ENCODE peak calls at places on chromosomes 2 and 18, in six cellular contexts. One of them, this sample, is unnamed.

GRCh38 chr2:134926231-134926931 is 7.8 kb downstream of the CCNT2 start:
- DNase-seq in activated naive CD4-positive, alpha-beta T cell treated with anti-CD3 and anti-CD28 coated beads, Interleukin-2, amount 50 U/mL, for 16 hours: no peak
- DNase-seq in CD4-positive, alpha-beta T cell: no peak
- DNase-seq in stimulated activated CD8-positive, alpha-beta memory T cell treated with anti-CD3 and anti-CD28 coated beads, Interleukin-15, amount 100 ng/mL, for 24 hours: no peak
- DNase-seq in NCI-H1092 treated with DMSO at 0.1 percent for 48 hours: no peak
- DNase-seq in left colon: no peak
- DNase-seq in this sample: no peak

GRCh38 chr2:206477296-206477695 is 34.0 kb downstream of the ADAM23 start:
- DNase-seq in activated naive CD4-positive, alpha-beta T cell treated with anti-CD3 and anti-CD28 coated beads, Interleukin-2, amount 50 U/mL, for 16 hours: no peak
- DNase-seq in CD4-positive, alpha-beta T cell: no peak
- DNase-seq in stimulated activated CD8-positive, alpha-beta memory T cell treated with anti-CD3 and anti-CD28 coated beads, Interleukin-15, amount 100 ng/mL, for 24 hours: no peak
- DNase-seq in NCI-H1092 treated with DMSO at 0.1 percent for 48 hours: no peak
- DNase-seq in left colon: no peak
- DNase-seq in this sample: no peak

GRCh38 chr2:150619607-150620330 is 132.3 kb upstream of the RND3 start:
- DNase-seq in activated naive CD4-positive, alpha-beta T cell treated with anti-CD3 and anti-CD28 coated beads, Interleukin-2, amount 50 U/mL, for 16 hours: no peak
- DNase-seq in CD4-positive, alpha-beta T cell: no peak
- DNase-seq in stimulated activated CD8-positive, alpha-beta memory T cell treated with anti-CD3 and anti-CD28 coated beads, Interleukin-15, amount 100 ng/mL, for 24 hours: no peak
- DNase-seq in NCI-H1092 treated with DMSO at 0.1 percent for 48 hours: no peak
- DNase-seq in left colon: no peak
- DNase-seq in this sample: no peak

GRCh38 chr18:77223653-77224052 is 26.0 kb upstream of the GALR1 start:
- DNase-seq in activated naive CD4-positive, alpha-beta T cell treated with anti-CD3 and anti-CD28 coated beads, Interleukin-2, amount 50 U/mL, for 16 hours: no peak
- DNase-seq in CD4-positive, alpha-beta T cell: no peak
- DNase-seq in stimulated activated CD8-positive, alpha-beta memory T cell treated with anti-CD3 and anti-CD28 coated beads, Interleukin-15, amount 100 ng/mL, for 24 hours: no peak
- DNase-seq in NCI-H1092 treated with DMSO at 0.1 percent for 48 hours: no peak
- DNase-seq in left colon: no peak
- DNase-seq in this sample: no peak

GRCh38 chr2:120245520-120245835 is 7.2 kb upstream of the RALB start:
- DNase-seq in activated naive CD4-positive, alpha-beta T cell treated with anti-CD3 and anti-CD28 coated beads, Interleukin-2, amount 50 U/mL, for 16 hours: no peak
- DNase-seq in CD4-positive, alpha-beta T cell: no peak
- DNase-seq in stimulated activated CD8-positive, alpha-beta memory T cell treated with anti-CD3 and anti-CD28 coated beads, Interleukin-15, amount 100 ng/mL, for 24 hours: no peak
- DNase-seq in NCI-H1092 treated with DMSO at 0.1 percent for 48 hours: no peak
- DNase-seq in left colon: peak
- DNase-seq in this sample: no peak

GRCh38 chr2:127517465-127517864 is 8.8 kb downstream of the IWS1 start:
- DNase-seq in activated naive CD4-positive, alpha-beta T cell treated with anti-CD3 and anti-CD28 coated beads, Interleukin-2, amount 50 U/mL, for 16 hours: no peak
- DNase-seq in CD4-positive, alpha-beta T cell: no peak
- DNase-seq in stimulated activated CD8-positive, alpha-beta memory T cell treated with anti-CD3 and anti-CD28 coated beads, Interleukin-15, amount 100 ng/mL, for 24 hours: no peak
- DNase-seq in NCI-H1092 treated with DMSO at 0.1 percent for 48 hours: no peak
- DNase-seq in left colon: no peak
- DNase-seq in this sample: no peak

GRCh38 chr2:10877691-10878111 is 34.0 kb upstream of the KCNF1 start:
- DNase-seq in activated naive CD4-positive, alpha-beta T cell treated with anti-CD3 and anti-CD28 coated beads, Interleukin-2, amount 50 U/mL, for 16 hours: no peak
- DNase-seq in CD4-positive, alpha-beta T cell: no peak
- DNase-seq in stimulated activated CD8-positive, alpha-beta memory T cell treated with anti-CD3 and anti-CD28 coated beads, Interleukin-15, amount 100 ng/mL, for 24 hours: no peak
- DNase-seq in NCI-H1092 treated with DMSO at 0.1 percent for 48 hours: no peak
- DNase-seq in left colon: no peak
- DNase-seq in this sample: no peak

GRCh38 chr2:79713131-79713785 is 200.4 kb downstream of the CTNNA2 start:
- DNase-seq in activated naive CD4-positive, alpha-beta T cell treated with anti-CD3 and anti-CD28 coated beads, Interleukin-2, amount 50 U/mL, for 16 hours: no peak
- DNase-seq in CD4-positive, alpha-beta T cell: no peak
- DNase-seq in stimulated activated CD8-positive, alpha-beta memory T cell treated with anti-CD3 and anti-CD28 coated beads, Interleukin-15, amount 100 ng/mL, for 24 hours: no peak
- DNase-seq in NCI-H1092 treated with DMSO at 0.1 percent for 48 hours: no peak
- DNase-seq in left colon: no peak
- DNase-seq in this sample: no peak

GRCh38 chr2:96887419-96888081 is 17.7 kb upstream of the SEMA4C start:
- DNase-seq in activated naive CD4-positive, alpha-beta T cell treated with anti-CD3 and anti-CD28 coated beads, Interleukin-2, amount 50 U/mL, for 16 hours: no peak
- DNase-seq in CD4-positive, alpha-beta T cell: no peak
- DNase-seq in stimulated activated CD8-positive, alpha-beta memory T cell treated with anti-CD3 and anti-CD28 coated beads, Interleukin-15, amount 100 ng/mL, for 24 hours: no peak
- DNase-seq in NCI-H1092 treated with DMSO at 0.1 percent for 48 hours: no peak
- DNase-seq in left colon: no peak
- DNase-seq in this sample: no peak